ENCODE peak calls at places on chromosomes 16 and 17, in ten cellular contexts. J is AG04449, F is lower lobe of right lung, I is right atrium auricular region, N is HCT116, R is RWPE1, Q is colonic mucosa, A is GM10248, T is bronchial epithelial cell, B is natural killer cell. C is an unnamed sample.

GRCh38 chr17:41116292-41116691 is 1.9 kb downstream of the KRTAP4-11 start:
- DNase-seq in J (no peak), F (no peak), I (no peak), N (no peak), R (no peak), Q (no peak), A (no peak), T (no peak), B (no peak), C (no peak)

GRCh38 chr17:44067547-44067945 is 1.1 kb upstream of the LSM12 start:
- DNase-seq in J (no peak), F (no peak), I (no peak), N (no peak), R (no peak), Q (no peak), A (no peak), T (no peak), B (no peak), C (no peak)

GRCh38 chr16:80924372-80924978 is 82.2 kb downstream of the CMC2 start:
- DNase-seq in J (no peak), F (no peak), I (no peak), N (peak; percentile 58), R (no peak), Q (peak; percentile 67), A (peak; percentile 65), T (peak; percentile 60), B (no peak), C (no peak)

GRCh38 chr16:67926181-67926742 is 5.4 kb downstream of the CTRL start:
- DNase-seq in J (no peak), F (peak; percentile 58), I (no peak), N (no peak), R (peak; percentile 36), Q (no peak), A (no peak), T (peak; percentile 75), B (no peak), C (no peak)

GRCh38 chr16:2527784-2528100 is 3.5 kb downstream of the CEMP1 start:
- DNase-seq in J (no peak), F (peak; percentile 45), I (no peak), N (no peak), R (no peak), Q (no peak), A (no peak), T (no peak), B (no peak), C (no peak)

GRCh38 chr17:44439168-44439567 is 49.7 kb upstream of the ITGA2B start:
- DNase-seq in J (no peak), F (no peak), I (no peak), N (no peak), R (no peak), Q (no peak), A (no peak), T (no peak), B (no peak), C (no peak)

GRCh38 chr16:81556715-81557284 is 112.2 kb downstream of the CMIP start:
- DNase-seq in J (no peak), F (peak; percentile 29), I (no peak), N (no peak), R (no peak), Q (no peak), A (no peak), T (no peak), B (no peak), C (peak; percentile 5)

GRCh38 chr16:67071476-67072048 is 38.2 kb upstream of the PHAF1 start:
- DNase-seq in J (no peak), F (no peak), I (no peak), N (no peak), R (no peak), Q (no peak), A (no peak), T (no peak), B (no peak), C (no peak)

GRCh38 chr16:88813396-88814143 is 1.8 kb upstream of the APRT start:
- DNase-seq in J (no peak), F (no peak), I (no peak), N (no peak), R (no peak), Q (no peak), A (no peak), T (no peak), B (no peak), C (no peak)

GRCh38 chr16:23317266-23317661 is 15.2 kb downstream of the SCNN1B start:
- DNase-seq in J (no peak), F (peak; percentile 80), I (no peak), N (no peak), R (no peak), Q (peak; percentile 85), A (no peak), T (peak; percentile 27), B (no peak), C (no peak)

GRCh38 chr17:57595426-57595825 is 149.7 kb downstream of the CCDC182 start:
- DNase-seq in J (no peak), F (no peak), I (no peak), N (no peak), R (no peak), Q (no peak), A (no peak), T (no peak), B (no peak), C (no peak)

GRCh38 chr16:85283305-85284050 is 171.2 kb upstream of the CIBAR2 start:
- DNase-seq in J (no peak), F (no peak), I (no peak), N (no peak), R (no peak), Q (no peak), A (no peak), T (no peak), B (no peak), C (no peak)

GRCh38 chr16:87032554-87032953 is 284.6 kb downstream of the C16orf95 start:
- DNase-seq in J (no peak), F (no peak), I (no peak), N (no peak), R (no peak), Q (no peak), A (no peak), T (no peak), B (no peak), C (no peak)

GRCh38 chr16:55039511-55039910 is 108.8 kb downstream of the IRX5 start:
- DNase-seq in J (no peak), F (no peak), I (no peak), N (no peak), R (peak; percentile 84), Q (no peak), A (no peak), T (peak; percentile 94), B (no peak), C (no peak)

DNA sequence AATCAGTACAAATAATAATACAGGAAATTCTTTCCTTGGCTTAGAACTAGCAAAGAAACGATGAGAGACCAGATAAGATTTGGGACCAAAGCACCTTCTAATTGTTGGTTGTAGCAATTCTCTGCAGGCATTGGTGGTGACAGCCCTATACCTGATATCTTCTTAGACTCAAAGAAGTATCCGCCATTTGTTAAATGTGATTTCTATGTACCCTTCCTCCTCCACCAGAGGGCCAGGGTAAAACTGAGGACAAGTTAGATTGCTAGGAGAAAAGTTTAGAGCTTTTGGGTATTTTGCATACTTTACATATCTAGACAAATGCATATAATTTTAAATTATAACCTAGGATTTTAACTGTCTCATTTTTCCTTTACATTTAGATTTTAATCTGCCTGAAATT is 304.3 kb downstream of the HS3ST4 start:
- DNase-seq in J (no peak), F (no peak), I (no peak), N (no peak), R (no peak), Q (no peak), A (no peak), T (no peak), B (no peak), C (no peak)
- TF ChIP-seq CTCF in J (no peak), F (no peak), I (no peak), N (no peak), R (no peak), Q (no peak), A (no peak), T (no peak), B (no peak), C (no peak)

GRCh38 chr16:14308357-14308723 is 237.2 kb downstream of the MRTFB start:
- DNase-seq in J (no peak), F (no peak), I (no peak), N (no peak), R (no peak), Q (no peak), A (no peak), T (no peak), B (no peak), C (no peak)

GRCh38 chr16:14307623-14308356 is 236.7 kb downstream of the MRTFB start:
- DNase-seq in J (no peak), F (no peak), I (no peak), N (no peak), R (no peak), Q (no peak), A (no peak), T (peak; percentile 28), B (no peak), C (no peak)

GRCh38 chr16:14309906-14310305 is 238.8 kb downstream of the MRTFB start:
- DNase-seq in J (no peak), F (no peak), I (no peak), N (no peak), R (peak; percentile 75), Q (no peak), A (no peak), T (peak; percentile 91), B (no peak), C (no peak)

GRCh38 chr16:14310519-14310991 is 239.4 kb downstream of the MRTFB start:
- DNase-seq in J (no peak), F (no peak), I (no peak), N (no peak), R (no peak), Q (no peak), A (peak; percentile 70), T (no peak), B (no peak), C (no peak)

GRCh38 chr16:14309001-14309886 is 238.1 kb downstream of the MRTFB start:
- DNase-seq in J (no peak), F (no peak), I (no peak), N (no peak), R (peak; percentile 77), Q (no peak), A (peak; percentile 47), T (peak; percentile 82), B (no peak), C (no peak)
- TF ChIP-seq CTCF in J (peak; percentile 37), F (no peak), I (no peak), N (peak; percentile 16), R (no peak), Q (no peak), A (no peak), T (peak; percentile 29), B (no peak), C (no peak)

DNA sequence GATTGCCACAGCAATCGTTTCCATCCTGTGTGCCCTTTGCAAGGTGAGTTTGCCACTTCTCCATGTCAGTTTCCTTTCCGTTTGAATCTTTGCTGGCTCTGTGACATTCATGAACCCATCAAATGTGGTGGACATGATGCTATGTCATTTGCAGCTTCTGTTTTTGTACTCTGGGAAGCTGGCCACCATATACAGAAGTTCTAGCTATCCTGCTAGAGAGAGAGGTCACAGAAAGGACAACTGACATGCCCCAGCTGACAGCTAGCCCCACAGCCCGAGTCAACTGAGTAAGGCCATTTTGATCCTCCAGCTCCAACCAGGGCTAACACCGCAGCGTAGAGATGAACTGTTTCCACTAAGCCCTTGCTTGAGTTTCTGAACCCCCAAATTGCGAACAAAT is 33.9 kb downstream of the CCDC42 start:
- DNase-seq in J (no peak), F (no peak), I (no peak), N (no peak), R (no peak), Q (no peak), A (no peak), T (no peak), B (no peak), C (no peak)
- TF ChIP-seq CTCF in J (no peak), F (no peak), I (no peak), N (no peak), R (no peak), Q (no peak), A (no peak), T (no peak), B (no peak), C (no peak)

GRCh38 chr16:56931253-56931768 is 631 bp upstream of the HERPUD1 start:
- DNase-seq in J (no peak), F (no peak), I (peak; percentile 67), N (no peak), R (no peak), Q (peak; percentile 83), A (peak; percentile 80), T (no peak), B (no peak), C (no peak)
- TF ChIP-seq CTCF in J (no peak), F (no peak), I (no peak), N (no peak), R (no peak), Q (no peak), A (no peak), T (no peak), B (no peak), C (no peak)

C was measured in CD8-positive, alpha-beta T cell.